ENCODE peak calls at places on chromosomes 4 and X, in eight cellular contexts. P is EL, H is NB4, W is ACHN, M is RKO, O is amygdala, U is osteocyte, N is CD14-positive monocyte. Z is an unnamed sample.

GRCh38 chr4:22190855-22191254 is 242.3 kb upstream of the KCNIP4 start:
- DNase-seq in P (peak), H (no peak), W (peak), M (peak), O (no peak), U (no peak), N (no peak), Z (no peak)

GRCh38 chr4:163447481-163447880 is 26.1 kb downstream of the TKTL2 start:
- DNase-seq in P (no peak), H (no peak), W (no peak), M (no peak), O (no peak), U (no peak), N (no peak), Z (no peak)

GRCh38 chrX:101462892-101463291 is 22.4 kb upstream of the ARMCX4 start:
- DNase-seq in P (peak), H (peak), W (peak), M (peak), O (no peak), U (no peak), N (no peak), Z (no peak)

GRCh38 chrX:38890326-38890725 is 89.1 kb downstream of the MID1IP1 start:
- DNase-seq in P (no peak), H (no peak), W (no peak), M (no peak), O (no peak), U (no peak), N (no peak), Z (no peak)

GRCh38 chrX:31333181-31333831 is 261.5 kb upstream of the FTHL17 start:
- DNase-seq in P (peak), H (no peak), W (peak), M (no peak), O (no peak), U (no peak), N (no peak), Z (no peak)

GRCh38 chrX:102712967-102713677 is 874 bp downstream of the GPRASP2 start:
- DNase-seq in P (peak), H (no peak), W (peak), M (no peak), O (no peak), U (no peak), N (no peak), Z (no peak)

GRCh38 chrX:46383006-46383405 is 162.2 kb downstream of the ZNF674 start:
- DNase-seq in P (no peak), H (no peak), W (no peak), M (no peak), O (no peak), U (no peak), N (no peak), Z (no peak)

GRCh38 chr4:185847352-185848078 is 35.5 kb upstream of the SORBS2 start:
- DNase-seq in P (peak), H (no peak), W (no peak), M (no peak), O (no peak), U (no peak), N (no peak), Z (no peak)

GRCh38 chrX:139967300-139967699 is 2.0 kb upstream of the CXorf66 start:
- DNase-seq in P (peak), H (peak), W (peak), M (peak), O (no peak), U (no peak), N (no peak), Z (no peak)

GRCh38 chr4:2827874-2828751 is 15.5 kb upstream of the ADD1 start:
- DNase-seq in P (no peak), H (no peak), W (no peak), M (no peak), O (no peak), U (no peak), N (peak), Z (no peak)

GRCh38 chrX:39149761-39150160 is 348.5 kb downstream of the MID1IP1 start:
- DNase-seq in P (peak), H (peak), W (peak), M (peak), O (peak), U (no peak), N (peak), Z (no peak)

GRCh38 chr4:164482788-164483187 is 271.1 kb upstream of the SMIM31 start:
- DNase-seq in P (no peak), H (no peak), W (no peak), M (no peak), O (no peak), U (no peak), N (no peak), Z (no peak)

GRCh38 chr4:41102360-41103092 is 111.8 kb downstream of the APBB2 start:
- DNase-seq in P (no peak), H (no peak), W (no peak), M (no peak), O (no peak), U (no peak), N (no peak), Z (no peak)

GRCh38 chrX:39873111-39873510 is 224.6 kb downstream of the BCOR start:
- DNase-seq in P (peak), H (no peak), W (no peak), M (no peak), O (no peak), U (no peak), N (no peak), Z (no peak)

GRCh38 chrX:136170109-136170800 is 22.9 kb downstream of the FHL1 start:
- DNase-seq in P (peak), H (no peak), W (no peak), M (no peak), O (no peak), U (no peak), N (no peak), Z (no peak)

GRCh38 chr4:125765936-125766335 is 451.2 kb downstream of the FAT4 start:
- DNase-seq in P (peak), H (no peak), W (no peak), M (no peak), O (no peak), U (no peak), N (no peak), Z (no peak)

GRCh38 chr4:139453041-139453370 is 915 bp upstream of the RAB33B start:
- DNase-seq in P (no peak), H (peak), W (peak), M (peak), O (no peak), U (no peak), N (no peak), Z (peak)

GRCh38 chr4:154473497-154473896 is 18.1 kb downstream of the DCHS2 start:
- DNase-seq in P (no peak), H (no peak), W (no peak), M (no peak), O (no peak), U (no peak), N (no peak), Z (no peak)

GRCh38 chr4:89528525-89529133 is 221.0 kb upstream of the GPRIN3 start:
- DNase-seq in P (no peak), H (no peak), W (no peak), M (no peak), O (no peak), U (no peak), N (no peak), Z (no peak)

Z was measured in SIG-M5.